ENCODE peak calls at places on chromosome 1, in five cellular contexts. T is SIG-M5; Y is stimulated activated CD8-positive, alpha-beta memory T cell treated with anti-CD3 and anti-CD28 coated beads, Interleukin-7, amount 100 ng/mL, for 24 hours; S is left ventricle myocardium superior; E is activated CD8-positive, alpha-beta memory T cell treated with anti-CD3 and anti-CD28 coated beads for 4 hours. C is an unnamed sample.

GRCh38 chr1:203307690-203308126 is 2.4 kb downstream of the BTG2 start:
- DNase-seq in T (no peak), Y (no peak), S (no peak), E (no peak), C (peak)

GRCh38 chr1:195717651-195718050 is 890.6 kb downstream of the KCNT2 start:
- DNase-seq in T (no peak), Y (no peak), S (no peak), E (no peak), C (no peak)

GRCh38 chr1:59366352-59366751 is 69.5 kb downstream of the FGGY start:
- DNase-seq in T (no peak), Y (no peak), S (no peak), E (no peak), C (no peak)

GRCh38 chr1:179206817-179207216 is 22.7 kb downstream of the ABL2 start:
- DNase-seq in T (no peak), Y (no peak), S (no peak), E (no peak), C (no peak)

GRCh38 chr1:115332813-115333608 is 5.0 kb downstream of the NGF start:
- DNase-seq in T (no peak), Y (no peak), S (no peak), E (no peak), C (no peak)

GRCh38 chr1:116380499-116381316 is 7.7 kb downstream of the ATP1A1 start:
- DNase-seq in T (no peak), Y (no peak), S (no peak), E (no peak), C (no peak)

GRCh38 chr1:51969038-51969705 is 21.3 kb downstream of the RAB3B start:
- DNase-seq in T (no peak), Y (no peak), S (no peak), E (no peak), C (no peak)

GRCh38 chr1:220113136-220113695 is 19.3 kb downstream of the IARS2 start:
- DNase-seq in T (no peak), Y (no peak), S (no peak), E (no peak), C (no peak)

GRCh38 chr1:6224733-6225132 is 11.0 kb downstream of the ICMT start:
- DNase-seq in T (no peak), Y (no peak), S (no peak), E (no peak), C (no peak)

GRCh38 chr1:222392571-222392970 is 155.3 kb downstream of the HHIPL2 start:
- DNase-seq in T (no peak), Y (no peak), S (no peak), E (no peak), C (no peak)

GRCh38 chr1:181116819-181117390 is 28.4 kb downstream of the IER5 start:
- DNase-seq in T (no peak), Y (no peak), S (no peak), E (no peak), C (no peak)

GRCh38 chr1:6454856-6455751 is 10.9 kb downstream of the TNFRSF25 start:
- DNase-seq in T (no peak), Y (no peak), S (no peak), E (no peak), C (no peak)

GRCh38 chr1:162233066-162233465 is 143.6 kb downstream of the SPATA46 start:
- DNase-seq in T (no peak), Y (no peak), S (no peak), E (no peak), C (no peak)